ENCODE peak calls at places on chromosomes 4 and X, in ten cellular contexts. X is stimulated activated CD8-positive, alpha-beta memory T cell treated with anti-CD3 and anti-CD28 coated beads, Interleukin-15, amount 100 ng/mL, for 4 hours; J is GM20000; Z is amniotic epithelial cell; U is astrocyte of the hippocampus; C is naive thymus-derived CD4-positive, alpha-beta T cell; S is tibial artery; Q is spleen; P is transverse colon; G is T-helper 9 cell. N is an unnamed sample.

GRCh38 chrX:57227691-57228090 is 58.8 kb upstream of the FAAH2 start:
- DNase-seq in Q (no peak), J (no peak), S (no peak), U (peak), G (no peak), P (no peak), C (no peak), X (no peak), Z (no peak), N (no peak)

GRCh38 chr4:26065833-26066232 is 151.8 kb downstream of the SMIM20 start:
- DNase-seq in P (no peak), J (no peak), Q (no peak), G (no peak), U (no peak), Z (peak), X (no peak), S (no peak), C (no peak), N (no peak)

GRCh38 chrX:56385336-56385735 is 153.2 kb downstream of the KLF8 start:
- DNase-seq in C (peak), S (no peak), U (no peak), J (no peak), Q (no peak), P (no peak), G (no peak), Z (no peak), X (no peak), N (no peak)

GRCh38 chr4:183838987-183839712 is 66.0 kb upstream of the STOX2 start:
- DNase-seq in X (no peak), J (no peak), Z (peak), C (no peak), P (no peak), U (peak), Q (no peak), S (no peak), G (no peak), N (no peak)

GRCh38 chr4:2685541-2685940 is 70.6 kb downstream of the TNIP2 start:
- DNase-seq in P (no peak), C (no peak), Q (no peak), G (no peak), S (no peak), X (no peak), Z (peak), U (no peak), J (no peak), N (no peak)

GRCh38 chr4:84669201-84669600 is 86.3 kb downstream of the CDS1 start:
- DNase-seq in S (no peak), J (peak), U (no peak), G (no peak), C (no peak), Q (no peak), Z (no peak), X (no peak), P (no peak), N (no peak)

GRCh38 chr4:4651811-4652609 is 110.2 kb upstream of the STX18 start:
- DNase-seq in P (no peak), X (no peak), C (no peak), G (no peak), U (peak), Q (no peak), J (no peak), S (no peak), Z (no peak), N (no peak)

GRCh38 chrX:136823175-136823574 is 42.4 kb upstream of the ARHGEF6 start:
- DNase-seq in X (no peak), S (no peak), G (no peak), J (no peak), Z (no peak), Q (no peak), U (peak), P (no peak), C (no peak), N (no peak)

GRCh38 chrX:54470054-54470760 is 25.8 kb downstream of the FGD1 start:
- DNase-seq in Z (no peak), U (no peak), X (no peak), G (no peak), J (no peak), S (no peak), Q (no peak), P (no peak), C (no peak), N (no peak)

GRCh38 chr4:76543378-76543777 is 108.3 kb downstream of the SHROOM3 start:
- DNase-seq in Q (no peak), U (no peak), S (no peak), G (no peak), Z (no peak), C (no peak), X (no peak), J (no peak), P (no peak), N (no peak)

GRCh38 chr4:78695910-78696309 is 80.2 kb upstream of the BMP2K start:
- DNase-seq in G (no peak), X (no peak), U (no peak), C (no peak), Z (no peak), P (no peak), Q (no peak), J (no peak), S (no peak), N (no peak)

GRCh38 chr4:11496313-11496956 is 67.7 kb upstream of the HS3ST1 start:
- DNase-seq in J (no peak), G (no peak), P (no peak), U (peak), C (no peak), Q (no peak), X (no peak), Z (peak), S (no peak), N (no peak)

GRCh38 chrX:47863187-47863586 is 26.5 kb downstream of the ZNF81 start:
- DNase-seq in G (no peak), P (no peak), Q (no peak), S (no peak), J (no peak), U (peak), X (no peak), C (no peak), Z (no peak), N (no peak)

GRCh38 chr4:184444953-184445309 is 29.4 kb downstream of the IRF2 start:
- DNase-seq in Q (peak), P (peak), U (no peak), C (peak), X (no peak), J (peak), G (no peak), S (no peak), Z (no peak), N (peak)

GRCh38 chr4:126513596-126513995 is 1119.2 kb upstream of the INTU start:
- DNase-seq in Q (no peak), U (no peak), C (no peak), P (no peak), Z (no peak), X (no peak), S (no peak), J (no peak), G (no peak), N (no peak)

GRCh38 chr4:10371121-10371520 is 86.1 kb downstream of the ZNF518B start:
- DNase-seq in U (no peak), P (no peak), J (no peak), C (no peak), Q (no peak), X (no peak), Z (no peak), S (no peak), G (no peak), N (no peak)

GRCh38 chr4:125317526-125317880 is 2.7 kb downstream of the FAT4 start:
- DNase-seq in X (no peak), C (no peak), S (no peak), U (peak), Q (peak), G (no peak), Z (peak), J (no peak), P (peak), N (peak)

GRCh38 chr4:141329174-141329569 is 108.5 kb downstream of the ZNF330 start:
- DNase-seq in Q (no peak), J (no peak), C (no peak), P (no peak), Z (peak), G (no peak), S (no peak), U (no peak), X (no peak), N (no peak)

GRCh38 chr4:43564601-43565000 is 672.1 kb downstream of the GRXCR1 start:
- DNase-seq in Q (no peak), J (no peak), Z (no peak), P (no peak), G (no peak), S (no peak), U (no peak), C (no peak), X (no peak), N (no peak)

GRCh38 chrX:56397636-56398035 is 165.5 kb downstream of the KLF8 start:
- DNase-seq in J (no peak), X (no peak), Z (no peak), S (no peak), P (no peak), G (no peak), U (no peak), Q (no peak), C (peak), N (no peak)

GRCh38 chr4:37757705-37758104 is 68.8 kb upstream of the PGM2 start:
- DNase-seq in G (no peak), Z (no peak), S (no peak), P (no peak), C (no peak), Q (no peak), X (no peak), U (no peak), J (no peak), N (no peak)

GRCh38 chr4:2579910-2580309 is 43.5 kb downstream of the FAM193A start:
- DNase-seq in U (no peak), Z (no peak), Q (no peak), X (no peak), C (no peak), S (no peak), J (no peak), G (no peak), P (no peak), N (no peak)

GRCh38 chr4:80732010-80732409 is 298.5 kb upstream of the BMP3 start:
- DNase-seq in S (no peak), Z (peak), C (no peak), P (no peak), X (no peak), Q (no peak), J (no peak), U (no peak), G (no peak), N (no peak)

GRCh38 chrX:129013574-129013973 is 509.7 kb downstream of the SMARCA1 start:
- DNase-seq in S (no peak), C (no peak), X (no peak), P (no peak), J (no peak), G (no peak), Z (no peak), Q (no peak), U (no peak), N (no peak)

GRCh38 chr4:129446074-129446473 is 350.1 kb downstream of the C4orf33 start:
- DNase-seq in J (no peak), P (no peak), X (no peak), Z (peak), C (no peak), Q (no peak), G (no peak), U (peak), S (no peak), N (no peak)

GRCh38 chr4:2915789-2916188 is 47.4 kb downstream of the NOP14 start:
- DNase-seq in Z (no peak), Q (no peak), S (no peak), P (no peak), G (no peak), U (no peak), C (no peak), X (no peak), J (no peak), N (no peak)

GRCh38 chr4:141389649-141390048 is 169.0 kb downstream of the ZNF330 start:
- DNase-seq in S (no peak), C (no peak), Q (no peak), P (no peak), Z (no peak), X (no peak), J (no peak), U (no peak), G (no peak), N (no peak)

GRCh38 chr4:88527787-88528186 is 4.2 kb upstream of the PYURF start:
- DNase-seq in P (no peak), Q (no peak), J (peak), X (no peak), G (no peak), U (no peak), S (no peak), Z (no peak), C (no peak), N (no peak)

GRCh38 chr4:113834302-113834701 is 72.8 kb upstream of the CAMK2D start:
- DNase-seq in X (no peak), Z (no peak), Q (no peak), S (no peak), P (no peak), U (no peak), J (no peak), C (no peak), G (no peak), N (no peak)

GRCh38 chr4:76709454-76709853 is 188.5 kb downstream of the SOWAHB start:
- DNase-seq in X (no peak), S (no peak), U (peak), Z (no peak), P (no peak), G (no peak), Q (no peak), C (no peak), J (no peak), N (no peak)

GRCh38 chrX:47191331-47191730 is 2.3 kb upstream of the UBA1 start:
- DNase-seq in P (peak), U (no peak), X (peak), Q (peak), C (peak), S (no peak), G (peak), J (peak), Z (no peak), N (peak)

GRCh38 chr4:176545886-176546285 is 226.1 kb downstream of the SPCS3 start:
- DNase-seq in C (no peak), G (no peak), Z (no peak), X (no peak), Q (no peak), P (no peak), S (no peak), J (no peak), U (no peak), N (no peak)

GRCh38 chr4:117164338-117164737 is 79.0 kb upstream of the TRAM1L1 start:
- DNase-seq in Q (no peak), X (no peak), J (peak), G (no peak), S (no peak), Z (no peak), C (no peak), P (no peak), U (no peak), N (no peak)

GRCh38 chr4:140426610-140427103 is 791 bp downstream of the CLGN start:
- DNase-seq in X (no peak), Z (no peak), P (no peak), J (peak), C (no peak), U (no peak), S (peak), Q (no peak), G (no peak), N (no peak)

GRCh38 chr4:127975121-127975770 is 10.0 kb downstream of the ABHD18 start:
- DNase-seq in U (no peak), P (no peak), Q (no peak), J (no peak), Z (peak), G (no peak), X (no peak), S (no peak), C (no peak), N (no peak)

GRCh38 chrX:49155243-49155899 is 7.2 kb upstream of the MAGIX start:
- DNase-seq in J (peak), C (peak), G (no peak), S (no peak), Z (peak), U (peak), P (peak), X (no peak), Q (no peak), N (peak)

N was measured in immature natural killer cell.